ENCODE peak calls at places on chromosomes 2 and 18, in seven cellular contexts. One of them, this sample, is unnamed.

GRCh38 chr2:30385327-30385726 is 61.7 kb upstream of the LCLAT1 start:
- DNase-seq in PC-3: peak
- DNase-seq in tibial artery: no peak
- DNase-seq in lower lobe of right lung: no peak
- DNase-seq in heart right ventricle: no peak
- DNase-seq in neural progenitor cell: peak
- DNase-seq in fibroblast of mammary gland: peak
- DNase-seq in this sample: peak

GRCh38 chr2:219728993-219729487 is 101.6 kb downstream of the SLC4A3 start:
- DNase-seq in fibroblast of mammary gland: no peak
- DNase-seq in heart right ventricle: no peak
- DNase-seq in PC-3: no peak
- DNase-seq in neural progenitor cell: no peak
- DNase-seq in lower lobe of right lung: no peak
- DNase-seq in tibial artery: no peak
- DNase-seq in this sample: no peak

GRCh38 chr2:77666251-77666980 is 144.2 kb upstream of the LRRTM4 start:
- DNase-seq in fibroblast of mammary gland: no peak
- DNase-seq in PC-3: peak
- DNase-seq in heart right ventricle: no peak
- DNase-seq in lower lobe of right lung: no peak
- DNase-seq in tibial artery: no peak
- DNase-seq in neural progenitor cell: no peak
- DNase-seq in this sample: no peak

GRCh38 chr2:36797324-36798070 is 101.0 kb downstream of the VIT start:
- DNase-seq in neural progenitor cell: no peak
- DNase-seq in tibial artery: no peak
- DNase-seq in fibroblast of mammary gland: peak
- DNase-seq in lower lobe of right lung: no peak
- DNase-seq in PC-3: peak
- DNase-seq in heart right ventricle: no peak
- DNase-seq in this sample: no peak

GRCh38 chr2:123453046-123453445 is 572.0 kb upstream of the CNTNAP5 start:
- DNase-seq in heart right ventricle: no peak
- DNase-seq in tibial artery: no peak
- DNase-seq in PC-3: no peak
- DNase-seq in fibroblast of mammary gland: no peak
- DNase-seq in lower lobe of right lung: no peak
- DNase-seq in neural progenitor cell: no peak
- DNase-seq in this sample: no peak

GRCh38 chr18:74519320-74520095 is 14.8 kb upstream of the CNDP1 start:
- DNase-seq in fibroblast of mammary gland: no peak
- DNase-seq in heart right ventricle: no peak
- DNase-seq in lower lobe of right lung: no peak
- DNase-seq in tibial artery: no peak
- DNase-seq in PC-3: no peak
- DNase-seq in neural progenitor cell: no peak
- DNase-seq in this sample: no peak

GRCh38 chr18:74282359-74283254 is 9.2 kb downstream of the CYB5A start:
- DNase-seq in neural progenitor cell: no peak
- DNase-seq in fibroblast of mammary gland: no peak
- DNase-seq in heart right ventricle: no peak
- DNase-seq in PC-3: peak
- DNase-seq in lower lobe of right lung: no peak
- DNase-seq in tibial artery: no peak
- DNase-seq in this sample: no peak

GRCh38 chr2:25586726-25587144 is 86.6 kb downstream of the DTNB start:
- DNase-seq in heart right ventricle: no peak
- DNase-seq in tibial artery: no peak
- DNase-seq in PC-3: no peak
- DNase-seq in lower lobe of right lung: no peak
- DNase-seq in fibroblast of mammary gland: peak
- DNase-seq in neural progenitor cell: peak
- DNase-seq in this sample: no peak

GRCh38 chr18:4119127-4119648 is 335.9 kb downstream of the DLGAP1 start:
- DNase-seq in neural progenitor cell: peak
- DNase-seq in heart right ventricle: no peak
- DNase-seq in tibial artery: no peak
- DNase-seq in lower lobe of right lung: no peak
- DNase-seq in fibroblast of mammary gland: no peak
- DNase-seq in PC-3: no peak
- DNase-seq in this sample: peak

GRCh38 chr2:43018179-43019024 is 208.0 kb downstream of the ZFP36L2 start:
- DNase-seq in neural progenitor cell: no peak
- DNase-seq in lower lobe of right lung: peak
- DNase-seq in tibial artery: peak
- DNase-seq in PC-3: no peak
- DNase-seq in heart right ventricle: peak
- DNase-seq in fibroblast of mammary gland: peak
- DNase-seq in this sample: no peak

GRCh38 chr2:173218331-173219056 is 136.2 kb upstream of the CDCA7 start:
- DNase-seq in lower lobe of right lung: no peak
- DNase-seq in tibial artery: no peak
- DNase-seq in fibroblast of mammary gland: peak
- DNase-seq in heart right ventricle: peak
- DNase-seq in PC-3: no peak
- DNase-seq in neural progenitor cell: peak
- DNase-seq in this sample: no peak

GRCh38 chr18:46732201-46732600 is 24.7 kb downstream of the ST8SIA5 start:
- DNase-seq in lower lobe of right lung: no peak
- DNase-seq in heart right ventricle: no peak
- DNase-seq in tibial artery: no peak
- DNase-seq in neural progenitor cell: no peak
- DNase-seq in fibroblast of mammary gland: no peak
- DNase-seq in PC-3: no peak
- DNase-seq in this sample: no peak

GRCh38 chr2:234556848-234557573 is 60.1 kb upstream of the ARL4C start:
- DNase-seq in fibroblast of mammary gland: peak
- DNase-seq in PC-3: peak
- DNase-seq in neural progenitor cell: no peak
- DNase-seq in heart right ventricle: no peak
- DNase-seq in lower lobe of right lung: no peak
- DNase-seq in tibial artery: no peak
- DNase-seq in this sample: no peak

GRCh38 chr2:34892286-34892685 is 1293.2 kb upstream of the FAM98A start:
- DNase-seq in PC-3: no peak
- DNase-seq in tibial artery: no peak
- DNase-seq in lower lobe of right lung: no peak
- DNase-seq in heart right ventricle: no peak
- DNase-seq in fibroblast of mammary gland: no peak
- DNase-seq in neural progenitor cell: no peak
- DNase-seq in this sample: no peak

GRCh38 chr2:150371066-150371812 is 116.2 kb downstream of the RND3 start:
- DNase-seq in heart right ventricle: no peak
- DNase-seq in lower lobe of right lung: no peak
- DNase-seq in fibroblast of mammary gland: no peak
- DNase-seq in neural progenitor cell: no peak
- DNase-seq in PC-3: no peak
- DNase-seq in tibial artery: no peak
- DNase-seq in this sample: no peak

GRCh38 chr18:7272268-7273049 is 41.6 kb downstream of the LRRC30 start:
- DNase-seq in heart right ventricle: peak
- DNase-seq in lower lobe of right lung: peak
- DNase-seq in PC-3: peak
- DNase-seq in fibroblast of mammary gland: peak
- DNase-seq in neural progenitor cell: peak
- DNase-seq in tibial artery: peak
- DNase-seq in this sample: peak

GRCh38 chr2:85376291-85377065 is 21.9 kb downstream of the ELMOD3 start:
- DNase-seq in neural progenitor cell: no peak
- DNase-seq in heart right ventricle: no peak
- DNase-seq in fibroblast of mammary gland: no peak
- DNase-seq in tibial artery: no peak
- DNase-seq in PC-3: no peak
- DNase-seq in lower lobe of right lung: no peak
- DNase-seq in this sample: no peak

GRCh38 chr2:11142330-11142729 is 12.9 kb upstream of the SLC66A3 start:
- DNase-seq in PC-3: no peak
- DNase-seq in neural progenitor cell: no peak
- DNase-seq in heart right ventricle: no peak
- DNase-seq in fibroblast of mammary gland: no peak
- DNase-seq in tibial artery: no peak
- DNase-seq in lower lobe of right lung: no peak
- DNase-seq in this sample: no peak

GRCh38 chr2:48423376-48423775 is 106.6 kb upstream of the STON1 start:
- DNase-seq in heart right ventricle: no peak
- DNase-seq in lower lobe of right lung: no peak
- DNase-seq in fibroblast of mammary gland: peak
- DNase-seq in tibial artery: no peak
- DNase-seq in PC-3: peak
- DNase-seq in neural progenitor cell: no peak
- DNase-seq in this sample: no peak

GRCh38 chr2:48424356-48424755 is 105.6 kb upstream of the STON1 start:
- DNase-seq in neural progenitor cell: no peak
- DNase-seq in tibial artery: no peak
- DNase-seq in PC-3: no peak
- DNase-seq in lower lobe of right lung: no peak
- DNase-seq in heart right ventricle: no peak
- DNase-seq in fibroblast of mammary gland: no peak
- DNase-seq in this sample: no peak

GRCh38 chr2:48417843-48418838 is 111.8 kb upstream of the STON1 start:
- DNase-seq in tibial artery: no peak
- DNase-seq in lower lobe of right lung: no peak
- DNase-seq in fibroblast of mammary gland: no peak
- DNase-seq in neural progenitor cell: no peak
- DNase-seq in heart right ventricle: no peak
- DNase-seq in PC-3: no peak
- DNase-seq in this sample: no peak

GRCh38 chr2:48419884-48420511 is 110.0 kb upstream of the STON1 start:
- DNase-seq in heart right ventricle: no peak
- DNase-seq in tibial artery: no peak
- DNase-seq in PC-3: no peak
- DNase-seq in neural progenitor cell: no peak
- DNase-seq in lower lobe of right lung: no peak
- DNase-seq in fibroblast of mammary gland: no peak
- DNase-seq in this sample: no peak

DNA sequence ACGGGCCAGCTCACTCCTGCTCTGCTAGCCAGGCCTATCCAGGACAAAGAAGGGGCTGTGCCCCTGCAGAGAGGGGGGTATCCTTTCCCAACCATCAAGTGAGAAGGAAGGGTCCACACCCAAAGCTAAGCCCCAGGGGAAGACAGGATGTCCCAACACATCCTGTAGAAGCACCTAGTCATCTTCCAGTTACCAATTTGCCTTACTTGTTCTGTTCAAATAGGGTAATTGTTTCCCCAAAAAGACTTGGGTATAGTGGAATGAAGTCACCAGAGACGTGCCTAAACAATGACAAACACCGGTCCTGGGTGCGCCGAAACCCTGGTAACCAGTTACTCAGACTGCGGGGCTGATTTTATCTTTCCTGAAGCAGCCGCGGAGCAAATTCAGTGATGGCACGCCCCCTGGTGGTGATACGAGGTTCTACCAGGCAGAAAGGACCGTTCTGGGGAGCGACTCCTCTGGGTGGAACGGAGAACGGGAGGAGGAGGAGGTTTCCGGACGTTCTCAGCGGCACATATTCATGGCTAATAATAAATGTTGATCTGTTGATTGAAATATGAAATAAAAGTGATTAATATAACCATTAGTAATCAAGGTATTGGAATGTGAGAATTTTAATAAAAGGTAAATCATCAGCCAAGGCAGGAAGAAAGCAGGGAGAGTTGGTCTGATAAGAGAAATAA is 109.3 kb upstream of the STON1 start:
- DNase-seq in heart right ventricle: peak
- DNase-seq in fibroblast of mammary gland: peak
- DNase-seq in neural progenitor cell: peak
- DNase-seq in PC-3: peak
- DNase-seq in lower lobe of right lung: peak
- DNase-seq in tibial artery: peak
- DNase-seq in this sample: peak
- H3K4me3 ChIP-seq in heart right ventricle: peak
- H3K4me3 ChIP-seq in fibroblast of mammary gland: no peak
- H3K4me3 ChIP-seq in neural progenitor cell: no peak
- H3K4me3 ChIP-seq in PC-3: peak
- H3K4me3 ChIP-seq in lower lobe of right lung: no peak
- H3K4me3 ChIP-seq in tibial artery: no peak
- H3K4me3 ChIP-seq in this sample: no peak

GRCh38 chr18:71212222-71212621 is 923.4 kb downstream of the SOCS6 start:
- DNase-seq in neural progenitor cell: no peak
- DNase-seq in fibroblast of mammary gland: no peak
- DNase-seq in PC-3: no peak
- DNase-seq in heart right ventricle: no peak
- DNase-seq in lower lobe of right lung: no peak
- DNase-seq in tibial artery: no peak
- DNase-seq in this sample: no peak

GRCh38 chr18:71209944-71210343 is 921.1 kb downstream of the SOCS6 start:
- DNase-seq in tibial artery: no peak
- DNase-seq in PC-3: peak
- DNase-seq in neural progenitor cell: no peak
- DNase-seq in lower lobe of right lung: no peak
- DNase-seq in heart right ventricle: no peak
- DNase-seq in fibroblast of mammary gland: no peak
- DNase-seq in this sample: no peak
- H3K4me3 ChIP-seq in tibial artery: no peak
- H3K4me3 ChIP-seq in PC-3: no peak
- H3K4me3 ChIP-seq in neural progenitor cell: no peak
- H3K4me3 ChIP-seq in lower lobe of right lung: no peak
- H3K4me3 ChIP-seq in heart right ventricle: no peak
- H3K4me3 ChIP-seq in fibroblast of mammary gland: no peak
- H3K4me3 ChIP-seq in this sample: no peak

DNA sequence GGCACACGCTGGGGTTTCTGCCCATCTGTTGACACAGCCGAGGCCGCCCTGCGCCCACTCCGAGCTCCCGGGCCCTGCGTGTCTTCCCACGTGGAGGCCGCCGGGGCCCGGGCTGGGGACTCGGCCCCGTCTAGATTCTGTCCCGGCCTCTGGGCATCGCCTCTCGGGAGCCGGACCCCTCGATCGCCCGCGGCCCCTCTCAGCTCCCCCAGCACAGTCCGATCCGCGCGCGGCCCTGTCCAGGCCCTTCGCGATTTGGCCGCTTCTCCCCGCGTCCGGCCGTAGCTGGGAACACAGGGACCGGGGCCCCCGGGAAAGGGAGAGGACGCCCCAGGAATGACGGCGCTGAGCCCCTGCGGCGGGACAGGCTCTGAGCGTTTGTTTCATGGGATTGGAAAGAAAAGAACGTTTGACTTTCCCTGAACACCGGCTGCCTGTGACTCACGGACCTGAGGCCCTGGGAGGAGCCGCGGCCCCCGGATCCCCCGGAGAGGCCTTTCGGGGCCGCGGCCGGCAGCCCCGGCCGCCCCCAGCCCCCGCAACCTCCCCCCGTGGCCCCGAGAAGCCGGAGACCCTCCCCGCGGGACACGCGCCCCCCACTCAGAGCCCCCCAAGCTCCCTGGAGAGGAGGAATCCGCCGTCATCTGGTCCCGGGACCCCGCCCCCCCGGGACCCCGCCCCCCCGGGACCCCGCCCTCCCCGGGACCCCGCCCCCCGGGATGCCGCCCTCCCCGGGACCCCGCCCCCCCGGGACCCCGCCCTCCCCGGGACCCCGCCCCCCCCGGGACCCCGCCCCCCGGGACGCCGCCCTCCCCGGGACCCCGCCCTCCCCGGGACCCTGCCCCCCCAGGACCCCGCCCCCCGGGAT is 62.7 kb upstream of the CTDP1 start:
- DNase-seq in PC-3: no peak
- DNase-seq in fibroblast of mammary gland: peak
- DNase-seq in tibial artery: no peak
- DNase-seq in lower lobe of right lung: peak
- DNase-seq in neural progenitor cell: peak
- DNase-seq in heart right ventricle: no peak
- DNase-seq in this sample: peak
- H3K4me3 ChIP-seq in PC-3: no peak
- H3K4me3 ChIP-seq in fibroblast of mammary gland: no peak
- H3K4me3 ChIP-seq in tibial artery: peak
- H3K4me3 ChIP-seq in lower lobe of right lung: peak
- H3K4me3 ChIP-seq in neural progenitor cell: peak
- H3K4me3 ChIP-seq in heart right ventricle: peak
- H3K4me3 ChIP-seq in this sample: peak

GRCh38 chr2:112623913-112624777 is 21.6 kb upstream of the SLC20A1 start:
- DNase-seq in lower lobe of right lung: no peak
- DNase-seq in neural progenitor cell: no peak
- DNase-seq in tibial artery: peak
- DNase-seq in heart right ventricle: no peak
- DNase-seq in fibroblast of mammary gland: peak
- DNase-seq in PC-3: peak
- DNase-seq in this sample: no peak
- H3K4me3 ChIP-seq in lower lobe of right lung: no peak
- H3K4me3 ChIP-seq in neural progenitor cell: no peak
- H3K4me3 ChIP-seq in tibial artery: no peak
- H3K4me3 ChIP-seq in heart right ventricle: no peak
- H3K4me3 ChIP-seq in fibroblast of mammary gland: peak
- H3K4me3 ChIP-seq in PC-3: peak
- H3K4me3 ChIP-seq in this sample: no peak